ENCODE peak calls at places on chromosomes 11 and 22, in seven cellular contexts. Z, N, M, U, Q, C and O are unnamed samples.

GRCh38 chr11:117690484-117691205 is 106.4 kb downstream of the DSCAML1 start:
- DNase-seq in Z (no peak), N (no peak), M (no peak), U (no peak), Q (no peak), C (no peak), O (no peak)

GRCh38 chr11:126411971-126412381 is 56.5 kb downstream of the ST3GAL4 start:
- DNase-seq in Z (no peak), N (no peak), M (no peak), U (no peak), Q (no peak), C (no peak), O (no peak)

GRCh38 chr22:30002861-30003489 is 77.3 kb upstream of the HORMAD2 start:
- DNase-seq in Z (no peak), N (no peak), M (no peak), U (no peak), Q (no peak), C (no peak), O (no peak)

GRCh38 chr11:130623909-130624668 is 175.6 kb downstream of the ADAMTS15 start:
- DNase-seq in Z (no peak), N (no peak), M (no peak), U (no peak), Q (no peak), C (no peak), O (no peak)

GRCh38 chr11:125256471-125257010 is 92.0 kb downstream of the PKNOX2 start:
- DNase-seq in Z (no peak), N (no peak), M (no peak), U (no peak), Q (no peak), C (no peak), O (peak)

GRCh38 chr11:120354068-120354467 is 17.9 kb downstream of the ARHGEF12 start:
- DNase-seq in Z (no peak), N (no peak), M (no peak), U (no peak), Q (no peak), C (no peak), O (no peak)

GRCh38 chr22:22508274-22509176 is at the start of gene ZNF280B:
- DNase-seq in Z (peak), N (peak), M (peak), U (peak), Q (peak), C (peak), O (peak)

GRCh38 chr11:12941671-12942070 is 67.4 kb upstream of the RASSF10 start:
- DNase-seq in Z (no peak), N (no peak), M (no peak), U (no peak), Q (no peak), C (no peak), O (no peak)

GRCh38 chr11:8906629-8907028 is 4.4 kb upstream of the AKIP1 start:
- DNase-seq in Z (no peak), N (no peak), M (no peak), U (no peak), Q (no peak), C (no peak), O (no peak)

GRCh38 chr11:21783954-21784353 is 408.9 kb upstream of the ANO5 start:
- DNase-seq in Z (no peak), N (no peak), M (no peak), U (no peak), Q (no peak), C (no peak), O (no peak)

GRCh38 chr11:26297179-26297970 is 34.6 kb upstream of the ANO3 start:
- DNase-seq in Z (peak), N (no peak), M (no peak), U (peak), Q (no peak), C (no peak), O (no peak)